ENCODE peak calls at places on chromosome 7, in eight cellular contexts. B, L, Z, N, X, R, F and V are unnamed samples. For H3K27me3, the result is how much of the 10 kb centered on the place peaks cover.

GRCh38 chr7:17463511-17464085 is 165.1 kb downstream of the AHR start:
- DNase-seq in B (no peak), L (no peak), Z (no peak), N (no peak), X (no peak), R (no peak), F (no peak), V (no peak)

GRCh38 chr7:69912141-69912540 is 313.9 kb downstream of the AUTS2 start:
- DNase-seq in B (no peak), L (no peak), Z (peak), N (no peak), X (no peak), R (no peak), F (no peak), V (no peak)

GRCh38 chr7:5296627-5297226 is 14.0 kb downstream of the SLC29A4 start:
- DNase-seq in B (no peak), L (no peak), Z (no peak), N (no peak), X (no peak), R (no peak), F (no peak), V (no peak)

GRCh38 chr7:141950796-141951195 is 4.0 kb upstream of the CLEC5A start:
- DNase-seq in B (no peak), L (no peak), Z (no peak), N (no peak), X (no peak), R (peak), F (no peak), V (no peak)

GRCh38 chr7:141563956-141564623 is 12.9 kb downstream of the AGK start:
- DNase-seq in B (no peak), L (no peak), Z (no peak), N (no peak), X (no peak), R (no peak), F (no peak), V (no peak)

GRCh38 chr7:80588591-80588990 is 49.9 kb upstream of the CD36 start:
- DNase-seq in B (no peak), L (no peak), Z (no peak), N (no peak), X (no peak), R (no peak), F (no peak), V (no peak)

GRCh38 chr7:29332875-29333482 is 138.4 kb downstream of the CHN2 start:
- DNase-seq in B (no peak), L (no peak), Z (no peak), N (no peak), X (no peak), R (no peak), F (no peak), V (no peak)

GRCh38 chr7:14836571-14837189 is 65.9 kb downstream of the DGKB start:
- DNase-seq in B (peak), L (no peak), Z (peak), N (peak), X (peak), R (no peak), F (no peak), V (no peak)

GRCh38 chr7:92731327-92732063 is 104.9 kb downstream of the CDK6 start:
- DNase-seq in B (no peak), L (no peak), Z (no peak), N (no peak), X (no peak), R (no peak), F (no peak), V (no peak)

GRCh38 chr7:28093617-28094232 is 86.9 kb downstream of the JAZF1 start:
- DNase-seq in B (peak), L (peak), Z (peak), N (peak), X (peak), R (peak), F (no peak), V (peak)

GRCh38 chr7:143407296-143408246 is 1.1 kb downstream of the EPHA1 start:
- DNase-seq in B (no peak), L (no peak), Z (no peak), N (no peak), X (no peak), R (no peak), F (no peak), V (peak)

GRCh38 chr7:28960071-28960840 is 2.1 kb upstream of the TRIL start:
- DNase-seq in B (no peak), L (no peak), Z (no peak), N (no peak), X (no peak), R (no peak), F (no peak), V (no peak)

GRCh38 chr7:130879191-130879590 is 145.2 kb upstream of the KLF14 start:
- DNase-seq in B (no peak), L (no peak), Z (no peak), N (no peak), X (no peak), R (no peak), F (no peak), V (no peak)

GRCh38 chr7:108012499-108013430 is 9.8 kb upstream of the LAMB1 start:
- DNase-seq in B (no peak), L (no peak), Z (no peak), N (no peak), X (no peak), R (no peak), F (no peak), V (no peak)

GRCh38 chr7:25710954-25711353 is 441.0 kb upstream of the NFE2L3 start:
- DNase-seq in B (no peak), L (no peak), Z (no peak), N (no peak), X (no peak), R (no peak), F (no peak), V (no peak)

GRCh38 chr7:94423865-94424264 is 29.2 kb downstream of the COL1A2 start:
- DNase-seq in B (no peak), L (no peak), Z (no peak), N (no peak), X (no peak), R (no peak), F (no peak), V (no peak)

GRCh38 chr7:117872565-117873055 is 631 bp downstream of the CTTNBP2 start:
- DNase-seq in B (peak), L (no peak), Z (peak), N (peak), X (peak), R (peak), F (no peak), V (no peak)

GRCh38 chr7:17991866-17992648 is 35.6 kb downstream of the PRPS1L1 start:
- DNase-seq in B (no peak), L (no peak), Z (no peak), N (peak), X (no peak), R (peak), F (no peak), V (no peak)

GRCh38 chr7:15306286-15306685 is 255.5 kb downstream of the AGMO start:
- DNase-seq in B (no peak), L (no peak), Z (no peak), N (no peak), X (no peak), R (no peak), F (no peak), V (no peak)

GRCh38 chr7:142357953-142358520 is 100.2 kb upstream of the PRSS58 start:
- DNase-seq in B (no peak), L (no peak), Z (no peak), N (peak), X (no peak), R (no peak), F (no peak), V (peak)

GRCh38 chr7:30928254-30928872 is 16.7 kb downstream of the AQP1 start:
- DNase-seq in B (peak), L (peak), Z (peak), N (no peak), X (no peak), R (no peak), F (no peak), V (no peak)

GRCh38 chr7:92699560-92699959 is 109.4 kb upstream of the FAM133B start:
- DNase-seq in B (no peak), L (no peak), Z (no peak), N (no peak), X (no peak), R (no peak), F (no peak), V (no peak)

GRCh38 chr7:76225379-76225778 is 23.7 kb downstream of the SRRM3 start:
- DNase-seq in B (no peak), L (no peak), Z (no peak), N (no peak), X (no peak), R (peak), F (no peak), V (no peak)

GRCh38 chr7:120991570-120991969 is 3.1 kb downstream of the CPED1 start:
- DNase-seq in B (no peak), L (no peak), Z (no peak), N (no peak), X (no peak), R (no peak), F (no peak), V (no peak)

GRCh38 chr7:134601459-134601858 is 45.2 kb upstream of the BPGM start:
- DNase-seq in B (no peak), L (no peak), Z (no peak), N (no peak), X (no peak), R (no peak), F (no peak), V (no peak)

DNA sequence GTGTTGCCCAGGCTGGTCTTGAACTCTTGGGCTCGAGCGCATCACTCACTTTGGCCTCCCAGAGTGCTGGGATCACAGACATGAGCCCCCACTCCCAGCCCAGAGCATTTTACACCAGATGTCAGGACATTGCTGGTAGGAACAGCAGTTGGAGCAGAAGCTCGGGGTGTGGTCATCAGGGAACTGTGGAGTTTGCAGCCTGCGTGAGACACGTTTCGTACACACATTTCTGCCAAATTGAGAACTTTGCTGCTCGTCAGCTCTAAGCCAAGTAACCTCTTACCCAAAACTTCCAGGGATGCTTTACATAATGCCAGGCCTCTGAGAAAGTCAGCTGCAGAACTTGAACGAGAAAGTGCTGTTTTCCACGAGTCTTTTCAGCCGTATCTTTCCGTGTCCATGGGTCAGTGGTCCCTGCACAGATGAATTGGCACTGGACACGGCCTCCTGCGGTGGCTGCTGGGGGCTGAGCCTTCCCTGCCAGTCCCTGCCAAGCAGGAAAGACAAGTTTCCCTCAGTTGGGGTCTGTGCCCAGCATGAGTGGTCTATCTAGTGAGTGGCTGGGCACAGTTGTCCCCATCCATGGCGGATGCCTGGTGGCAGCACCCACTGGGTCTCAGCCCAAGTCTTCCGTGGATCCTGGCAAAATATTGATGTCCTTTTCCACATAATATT is 54.4 kb downstream of the DNAJB6 start:
- DNase-seq in B (no peak), L (no peak), Z (no peak), N (no peak), X (no peak), R (no peak), F (no peak), V (no peak)
- TF ChIP-seq POLR2A in B (no peak), L (no peak), Z (no peak), N (no peak), X (no peak), R (no peak), F (no peak), V (no peak)

GRCh38 chr7:50721160-50721559 is 61.5 kb downstream of the GRB10 start:
- DNase-seq in B (peak), L (no peak), Z (peak), N (peak), X (no peak), R (peak), F (no peak), V (no peak)
- H3K27me3 ChIP-seq in B (under half), L (under half), Z (under half), N (under half), X (under half), R (under half), F (under half), V (under half)

GRCh38 chr7:101814081-101814995 is 3.1 kb upstream of the CUX1 start:
- DNase-seq in B (peak), L (peak), Z (peak), N (peak), X (peak), R (peak), F (no peak), V (peak)
- TF ChIP-seq POLR2A in B (no peak), L (no peak), Z (no peak), N (no peak), X (peak), R (peak), F (no peak), V (no peak)

DNA sequence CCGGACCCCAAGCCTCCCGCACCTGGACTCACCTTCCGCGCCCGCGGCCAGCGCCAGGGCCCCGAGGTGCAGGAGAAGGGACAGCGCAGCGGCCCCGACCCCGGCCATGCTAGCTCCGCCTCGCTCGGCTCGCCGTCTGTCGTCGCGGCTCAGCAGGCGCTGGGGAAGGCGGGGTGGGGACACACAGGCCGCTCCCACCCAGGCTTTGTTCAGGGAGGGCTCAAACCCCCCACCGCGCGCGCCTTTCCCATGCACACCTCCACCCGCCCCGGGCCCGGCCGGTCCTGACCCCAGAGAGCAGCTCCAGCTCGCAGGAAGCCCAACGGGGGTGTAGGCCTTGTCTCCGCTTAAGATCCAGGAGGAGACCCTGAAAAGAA is at the start of gene KCP:
- DNase-seq in B (peak), L (no peak), Z (peak), N (no peak), X (no peak), R (no peak), F (no peak), V (peak)
- H3K27me3 ChIP-seq in B (under half), L (half or more), Z (under half), N (under half), X (under half), R (under half), F (under half), V (under half)

DNA sequence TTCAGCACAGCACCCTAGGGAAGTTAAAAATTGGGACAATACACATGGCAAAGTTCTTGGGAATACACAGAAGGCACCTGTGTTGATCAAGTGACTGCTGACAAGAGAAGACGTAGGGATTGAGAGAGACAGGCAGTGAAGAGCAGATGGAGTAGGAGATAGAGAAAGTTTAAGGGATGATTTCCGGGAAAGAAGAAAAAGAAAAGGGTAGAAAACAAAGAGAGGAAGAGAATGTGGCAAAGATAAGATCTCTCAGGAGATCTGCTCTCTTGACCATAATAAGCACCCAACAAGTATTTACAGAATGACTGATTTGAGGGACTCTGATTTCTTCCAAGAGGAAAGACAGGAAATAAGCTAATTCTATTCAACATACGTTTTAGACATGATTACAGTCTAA is 15.1 kb upstream of the RALA start:
- DNase-seq in B (no peak), L (no peak), Z (no peak), N (no peak), X (no peak), R (no peak), F (no peak), V (no peak)
- TF ChIP-seq POLR2A in B (no peak), L (no peak), Z (no peak), N (no peak), X (no peak), R (no peak), F (no peak), V (no peak)

DNA sequence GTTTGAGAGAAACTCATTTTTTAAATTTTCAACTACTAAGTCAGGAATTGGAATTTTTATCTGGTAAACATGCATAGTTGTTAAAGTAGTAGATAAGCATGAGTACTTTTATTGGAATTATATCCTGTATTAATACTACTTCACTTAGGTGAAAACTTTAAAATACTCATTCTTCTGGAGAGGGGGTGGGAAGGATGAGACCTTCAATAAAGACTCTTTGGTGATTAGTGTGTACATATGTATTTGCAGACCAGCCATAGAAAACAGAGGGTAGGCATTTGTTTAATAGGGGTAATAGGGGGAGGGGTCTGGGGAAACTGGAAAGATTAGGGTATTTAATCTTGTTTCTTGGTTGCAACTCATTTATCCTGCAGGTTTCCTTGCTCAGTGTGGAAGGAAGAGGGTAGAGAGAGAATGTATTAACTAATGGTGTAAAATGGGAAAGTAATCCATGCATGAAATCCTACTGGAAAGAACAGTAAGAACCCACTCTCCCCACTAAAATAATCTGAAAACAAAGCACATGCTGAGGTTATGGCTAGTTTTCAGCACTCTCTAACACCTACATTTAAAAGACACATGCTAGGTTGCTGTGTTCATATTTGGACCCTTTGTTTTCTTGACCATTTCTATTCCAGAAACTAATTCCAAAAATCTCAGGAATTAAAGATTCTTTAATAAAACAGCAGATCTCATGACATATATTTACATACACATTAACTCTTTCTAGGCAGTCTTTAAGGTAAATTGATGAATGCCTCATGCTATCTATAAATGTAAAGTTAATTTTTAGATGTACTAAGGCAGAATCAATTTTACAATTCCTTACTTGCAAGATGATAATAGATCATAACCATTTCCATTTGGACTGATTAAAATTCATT is 6.2 kb upstream of the IGF2BP3 start:
- DNase-seq in B (no peak), L (no peak), Z (no peak), N (no peak), X (no peak), R (no peak), F (no peak), V (no peak)
- H3K27me3 ChIP-seq in B (half or more), L (half or more), Z (half or more), N (under half), X (half or more), R (half or more), F (half or more), V (under half)

GRCh38 chr7:44646176-44646920 is 39.9 kb downstream of the OGDH start:
- DNase-seq in B (no peak), L (no peak), Z (no peak), N (no peak), X (no peak), R (no peak), F (no peak), V (no peak)
- TF ChIP-seq POLR2A in B (no peak), L (no peak), Z (no peak), N (no peak), X (no peak), R (no peak), F (no peak), V (no peak)

GRCh38 chr7:136030867-136031318 is 53.7 kb upstream of the MTPN start:
- DNase-seq in B (no peak), L (no peak), Z (no peak), N (no peak), X (no peak), R (no peak), F (no peak), V (no peak)
- H3K27me3 ChIP-seq in B (under half), L (under half), Z (under half), N (under half), X (under half), R (under half), F (under half), V (under half)